ENCODE peak calls at places on chromosomes 3 and 15, in ten cellular contexts. V, B, F, Y, E, S, U, Q, Z and R are unnamed samples.

GRCh38 chr15:60423540-60423939 is 25.8 kb upstream of the ANXA2 start:
- DNase-seq in B (peak; percentile 94), S (peak; percentile 63), Z (peak; percentile 95), Y (no peak), V (peak; percentile 76), Q (no peak), E (peak; percentile 90), U (peak; percentile 88), F (no peak), R (no peak)

GRCh38 chr3:184549793-184550585 is 11.6 kb upstream of the EPHB3 start:
- DNase-seq in S (no peak), E (no peak), V (no peak), B (no peak), Q (no peak), U (peak; percentile 50), Y (no peak), F (no peak), Z (no peak), R (no peak)

GRCh38 chr3:107870989-107871638 is 219.7 kb downstream of the CD47 start:
- DNase-seq in F (no peak), V (peak; percentile 40), Q (no peak), Z (no peak), S (no peak), B (no peak), U (no peak), Y (no peak), E (no peak), R (no peak)

GRCh38 chr3:52507359-52507758 is 12.2 kb downstream of the STAB1 start:
- DNase-seq in V (no peak), U (peak; percentile 81), Q (no peak), F (no peak), E (peak; percentile 39), Y (no peak), Z (no peak), S (peak; percentile 19), B (peak; percentile 84), R (no peak)

GRCh38 chr15:101088788-101089578 is 162.9 kb downstream of the CHSY1 start:
- DNase-seq in F (peak; percentile 22), V (peak; percentile 52), U (peak; percentile 46), B (peak; percentile 30), E (no peak), Z (peak; percentile 6), S (no peak), Q (peak; percentile 73), Y (peak; percentile 18), R (no peak)

GRCh38 chr3:177683619-177684018 is 486.3 kb upstream of the TBL1XR1 start:
- DNase-seq in S (no peak), Z (no peak), E (no peak), B (no peak), Q (no peak), U (no peak), F (no peak), V (no peak), Y (no peak), R (no peak)

GRCh38 chr3:47443611-47443995 is 32.1 kb downstream of the SCAP start:
- DNase-seq in Y (no peak), S (no peak), B (no peak), V (no peak), E (no peak), U (peak; percentile 61), Z (no peak), Q (no peak), F (no peak), R (no peak)

GRCh38 chr3:153901991-153902390 is 219.2 kb upstream of the ARHGEF26 start:
- DNase-seq in B (no peak), F (no peak), E (no peak), Q (no peak), V (no peak), U (no peak), S (peak; percentile 58), Y (no peak), Z (no peak), R (no peak)

GRCh38 chr3:65330072-65330471 is 642.3 kb upstream of the ADAMTS9 start:
- DNase-seq in F (no peak), V (no peak), B (peak; percentile 3), Y (no peak), Z (no peak), Q (no peak), S (no peak), U (no peak), E (no peak), R (no peak)

GRCh38 chr15:27744651-27745050 is 354.5 kb downstream of the OCA2 start:
- DNase-seq in B (no peak), E (no peak), F (no peak), Z (no peak), Y (no peak), V (no peak), S (no peak), Q (no peak), U (no peak), R (no peak)

GRCh38 chr3:82376883-82377282 is 615.4 kb upstream of the GBE1 start:
- DNase-seq in U (no peak), F (no peak), E (no peak), Q (no peak), S (no peak), Z (no peak), V (peak; percentile 1), B (no peak), Y (no peak), R (no peak)

GRCh38 chr15:65099336-65099735 is 15.7 kb downstream of the UBAP1L start:
- DNase-seq in F (no peak), S (no peak), V (no peak), E (no peak), B (no peak), Z (no peak), U (no peak), Y (no peak), Q (no peak), R (no peak)

GRCh38 chr3:153439780-153440179 is 277.8 kb downstream of the RAP2B start:
- DNase-seq in S (no peak), V (no peak), Z (no peak), F (no peak), U (no peak), E (no peak), Y (no peak), B (no peak), Q (no peak), R (no peak)

GRCh38 chr3:4977001-4977888 is 2.0 kb upstream of the BHLHE40 start:
- DNase-seq in U (peak; percentile 80), Z (peak; percentile 79), E (no peak), Y (no peak), V (peak; percentile 90), F (peak; percentile 43), Q (peak; percentile 36), B (peak; percentile 92), S (no peak), R (peak; percentile 88)

GRCh38 chr15:88393719-88394519 is 73.3 kb downstream of the MRPL46 start:
- DNase-seq in U (no peak), F (no peak), Y (no peak), B (no peak), S (no peak), V (no peak), Q (no peak), E (no peak), Z (no peak), R (no peak)

GRCh38 chr3:134377896-134378295 is 3.6 kb upstream of the AMOTL2 start:
- DNase-seq in S (no peak), Z (no peak), F (no peak), U (no peak), V (no peak), Y (no peak), E (no peak), B (no peak), Q (no peak), R (no peak)

GRCh38 chr3:13504161-13504831 is 24.2 kb downstream of the HDAC11 start:
- DNase-seq in V (no peak), S (no peak), F (no peak), Q (no peak), U (no peak), E (no peak), Z (no peak), Y (no peak), B (peak; percentile 39), R (peak; percentile 90)

GRCh38 chr3:42010530-42010929 is 48.6 kb upstream of the ULK4 start:
- DNase-seq in U (no peak), S (no peak), E (no peak), F (peak; percentile 43), Q (no peak), Z (no peak), B (no peak), Y (no peak), V (no peak), R (no peak)

GRCh38 chr3:132543016-132543739 is 53.9 kb upstream of the ACKR4 start:
- DNase-seq in B (peak; percentile 96), U (peak; percentile 25), Q (no peak), E (peak; percentile 89), Z (peak; percentile 32), V (peak; percentile 30), Y (no peak), F (no peak), S (peak; percentile 91), R (peak; percentile 75)

GRCh38 chr3:176595307-176595706 is 602.0 kb downstream of the TBL1XR1 start:
- DNase-seq in V (no peak), B (peak; percentile 47), F (no peak), E (no peak), Q (no peak), Y (no peak), S (no peak), U (no peak), Z (peak; percentile 4), R (no peak)